ENCODE peak calls at places on chromosomes 16 and 17, in eight cellular contexts. One of them, this sample, is unnamed.

GRCh38 chr16:84823484-84823883 is 3.7 kb downstream of the CRISPLD2 start:
- DNase-seq in choroid plexus epithelial cell: peak; percentile 81
- DNase-seq in aorta: peak; percentile 75
- DNase-seq in NCI-H774: no peak
- DNase-seq in kidney: no peak
- DNase-seq in type B pancreatic cell: no peak
- DNase-seq in Calu3: no peak
- DNase-seq in immature natural killer cell: no peak
- DNase-seq in this sample: no peak

GRCh38 chr17:41793749-41794602 is 7.5 kb upstream of the JUP start:
- DNase-seq in choroid plexus epithelial cell: peak; percentile 62
- DNase-seq in aorta: no peak
- DNase-seq in NCI-H774: no peak
- DNase-seq in kidney: peak; percentile 76
- DNase-seq in type B pancreatic cell: no peak
- DNase-seq in Calu3: no peak
- DNase-seq in immature natural killer cell: no peak
- DNase-seq in this sample: no peak

GRCh38 chr17:57945999-57946797 is 9.0 kb downstream of the CUEDC1 start:
- DNase-seq in choroid plexus epithelial cell: no peak
- DNase-seq in aorta: no peak
- DNase-seq in NCI-H774: no peak
- DNase-seq in kidney: peak; percentile 42
- DNase-seq in type B pancreatic cell: no peak
- DNase-seq in Calu3: no peak
- DNase-seq in immature natural killer cell: no peak
- DNase-seq in this sample: peak; percentile 73

GRCh38 chr16:5393070-5393469 is 295.5 kb upstream of the EEF2KMT start:
- DNase-seq in choroid plexus epithelial cell: no peak
- DNase-seq in aorta: no peak
- DNase-seq in NCI-H774: no peak
- DNase-seq in kidney: no peak
- DNase-seq in type B pancreatic cell: no peak
- DNase-seq in Calu3: no peak
- DNase-seq in immature natural killer cell: no peak
- DNase-seq in this sample: no peak

GRCh38 chr16:2303923-2304322 is 36.0 kb upstream of the RNPS1 start:
- DNase-seq in choroid plexus epithelial cell: no peak
- DNase-seq in aorta: no peak
- DNase-seq in NCI-H774: no peak
- DNase-seq in kidney: no peak
- DNase-seq in type B pancreatic cell: no peak
- DNase-seq in Calu3: no peak
- DNase-seq in immature natural killer cell: no peak
- DNase-seq in this sample: no peak

GRCh38 chr17:29733151-29733550 is 110.4 kb upstream of the CORO6 start:
- DNase-seq in choroid plexus epithelial cell: peak; percentile 83
- DNase-seq in aorta: no peak
- DNase-seq in NCI-H774: no peak
- DNase-seq in kidney: no peak
- DNase-seq in type B pancreatic cell: no peak
- DNase-seq in Calu3: no peak
- DNase-seq in immature natural killer cell: no peak
- DNase-seq in this sample: no peak

GRCh38 chr16:85015481-85016177 is 4.3 kb upstream of the ZDHHC7 start:
- DNase-seq in choroid plexus epithelial cell: peak; percentile 68
- DNase-seq in aorta: no peak
- DNase-seq in NCI-H774: no peak
- DNase-seq in kidney: no peak
- DNase-seq in type B pancreatic cell: no peak
- DNase-seq in Calu3: peak; percentile 40
- DNase-seq in immature natural killer cell: no peak
- DNase-seq in this sample: no peak

GRCh38 chr17:59620518-59621259 is 994 bp downstream of the CLTC start:
- DNase-seq in choroid plexus epithelial cell: peak; percentile 46
- DNase-seq in aorta: no peak
- DNase-seq in NCI-H774: peak; percentile 20
- DNase-seq in kidney: peak; percentile 62
- DNase-seq in type B pancreatic cell: no peak
- DNase-seq in Calu3: peak; percentile 23
- DNase-seq in immature natural killer cell: peak; percentile 38
- DNase-seq in this sample: peak; percentile 70

GRCh38 chr16:49592507-49593422 is 219.2 kb downstream of the C16orf78 start:
- DNase-seq in choroid plexus epithelial cell: peak; percentile 59
- DNase-seq in aorta: no peak
- DNase-seq in NCI-H774: no peak
- DNase-seq in kidney: no peak
- DNase-seq in type B pancreatic cell: peak; percentile 66
- DNase-seq in Calu3: peak; percentile 43
- DNase-seq in immature natural killer cell: peak; percentile 5
- DNase-seq in this sample: peak; percentile 10

GRCh38 chr17:50638851-50639767 is 4.4 kb downstream of the ABCC3 start:
- DNase-seq in choroid plexus epithelial cell: peak; percentile 93
- DNase-seq in aorta: peak; percentile 98
- DNase-seq in NCI-H774: peak; percentile 10
- DNase-seq in kidney: peak; percentile 96
- DNase-seq in type B pancreatic cell: no peak
- DNase-seq in Calu3: peak; percentile 98
- DNase-seq in immature natural killer cell: no peak
- DNase-seq in this sample: peak; percentile 93

GRCh38 chr17:83064732-83065659 is 14.4 kb upstream of the METRNL start:
- DNase-seq in choroid plexus epithelial cell: no peak
- DNase-seq in aorta: peak; percentile 72
- DNase-seq in NCI-H774: no peak
- DNase-seq in kidney: peak; percentile 90
- DNase-seq in type B pancreatic cell: peak; percentile 66
- DNase-seq in Calu3: peak; percentile 68
- DNase-seq in immature natural killer cell: no peak
- DNase-seq in this sample: peak; percentile 84

GRCh38 chr16:88358033-88358481 is 24.7 kb upstream of the ZNF469 start:
- DNase-seq in choroid plexus epithelial cell: no peak
- DNase-seq in aorta: peak; percentile 58
- DNase-seq in NCI-H774: no peak
- DNase-seq in kidney: peak; percentile 64
- DNase-seq in type B pancreatic cell: no peak
- DNase-seq in Calu3: no peak
- DNase-seq in immature natural killer cell: no peak
- DNase-seq in this sample: no peak

GRCh38 chr17:42017866-42018200 is 594 bp upstream of the DNAJC7 start:
- DNase-seq in choroid plexus epithelial cell: no peak
- DNase-seq in aorta: no peak
- DNase-seq in NCI-H774: no peak
- DNase-seq in kidney: no peak
- DNase-seq in type B pancreatic cell: no peak
- DNase-seq in Calu3: no peak
- DNase-seq in immature natural killer cell: no peak
- DNase-seq in this sample: peak; percentile 84

GRCh38 chr17:6677158-6677831 is 25.7 kb downstream of the C17orf100 start:
- DNase-seq in choroid plexus epithelial cell: peak; percentile 22
- DNase-seq in aorta: no peak
- DNase-seq in NCI-H774: no peak
- DNase-seq in kidney: no peak
- DNase-seq in type B pancreatic cell: no peak
- DNase-seq in Calu3: no peak
- DNase-seq in immature natural killer cell: peak; percentile 23
- DNase-seq in this sample: no peak

This sample was measured in DMS53.